ENCODE peak calls at places on chromosomes 5 and 9, in nine cellular contexts. O is transverse colon, T is IMR-90, P is epithelial cell of esophagus, J is brain microvascular endothelial cell, I is cardiac muscle cell, R is AG04449, C is colonic mucosa, V is breast epithelium. M is an unnamed sample.

GRCh38 chr5:19903611-19904010 is 84.4 kb downstream of the CDH18 start:
- DNase-seq in V (no peak), J (no peak), C (no peak), O (no peak), R (no peak), I (peak; percentile 40), T (no peak), P (peak; percentile 65), M (no peak)

GRCh38 chr5:128007939-128008338 is 75.6 kb upstream of the SLC12A2 start:
- DNase-seq in O (no peak), V (no peak), T (peak; percentile 17), C (no peak), P (no peak), J (no peak), R (no peak), I (no peak), M (peak; percentile 35)

GRCh38 chr5:157670662-157671591 is at the start of gene C5orf52:
- DNase-seq in P (peak; percentile 50), J (peak; percentile 18), I (peak; percentile 39), T (peak; percentile 14), R (no peak), C (peak; percentile 91), V (no peak), O (peak; percentile 82), M (peak; percentile 22)

GRCh38 chr9:2242778-2243395 is 227.7 kb downstream of the SMARCA2 start:
- DNase-seq in J (no peak), I (peak; percentile 46), V (no peak), T (no peak), O (no peak), C (peak; percentile 20), R (no peak), P (no peak), M (peak; percentile 36)

GRCh38 chr5:64347308-64347707 is 158.5 kb upstream of the RGS7BP start:
- DNase-seq in I (peak; percentile 2), R (no peak), V (no peak), C (no peak), J (peak; percentile 12), O (no peak), T (no peak), P (peak; percentile 21), M (peak; percentile 18)

GRCh38 chr9:19471737-19472648 is 63.2 kb downstream of the ACER2 start:
- DNase-seq in T (peak; percentile 33), J (peak; percentile 48), C (peak; percentile 40), P (peak; percentile 41), O (peak; percentile 51), I (peak; percentile 73), V (peak; percentile 29), R (no peak), M (peak; percentile 62)

GRCh38 chr9:110199643-110200042 is 8.3 kb downstream of the C9orf152 start:
- DNase-seq in O (no peak), I (no peak), T (no peak), C (peak; percentile 41), P (no peak), R (no peak), J (no peak), V (no peak), M (no peak)

GRCh38 chr5:150788974-150789373 is 10.4 kb downstream of the SMIM3 start:
- DNase-seq in R (no peak), O (no peak), P (no peak), T (no peak), J (no peak), V (no peak), C (no peak), I (no peak), M (no peak)

GRCh38 chr5:177405312-177405711 is 4.1 kb downstream of the F12 start:
- DNase-seq in R (no peak), O (no peak), P (no peak), J (no peak), V (no peak), I (no peak), T (no peak), C (no peak), M (no peak)

GRCh38 chr5:37926732-37927131 is 86.9 kb upstream of the GDNF start:
- DNase-seq in V (no peak), C (no peak), P (peak; percentile 89), R (no peak), J (no peak), T (peak; percentile 16), O (no peak), I (peak; percentile 6), M (peak; percentile 6)
- TF ChIP-seq CTCF in V (no peak), C (no peak), P (peak; percentile 41), R (no peak), J (peak; percentile 22), T (no peak), O (no peak), I (no peak), M (peak; percentile 11)

GRCh38 chr5:31415009-31415923 is 116.6 kb downstream of the DROSHA start:
- DNase-seq in V (no peak), O (no peak), J (no peak), R (no peak), T (no peak), P (no peak), C (no peak), I (no peak), M (peak; percentile 15)

GRCh38 chr5:31413030-31413812 is 118.7 kb downstream of the DROSHA start:
- DNase-seq in C (no peak), T (no peak), I (no peak), J (no peak), R (no peak), O (no peak), V (no peak), P (peak; percentile 60), M (peak; percentile 12)

GRCh38 chr5:31410089-31410488 is 121.8 kb downstream of the DROSHA start:
- DNase-seq in V (no peak), T (no peak), C (no peak), R (no peak), P (no peak), O (no peak), J (no peak), I (no peak), M (no peak)

GRCh38 chr5:31408814-31409213 is 123.1 kb downstream of the DROSHA start:
- DNase-seq in T (peak; percentile 74), R (peak; percentile 58), P (peak; percentile 97), V (peak; percentile 21), C (no peak), J (peak; percentile 75), O (no peak), I (peak; percentile 77), M (peak; percentile 57)

GRCh38 chr5:31412324-31412723 is 119.6 kb downstream of the DROSHA start:
- DNase-seq in V (no peak), C (no peak), O (no peak), T (no peak), P (no peak), J (no peak), I (peak; percentile 21), R (no peak), M (peak; percentile 61)
- H3K4me3 ChIP-seq in V (no peak overlapping the region), C (no peak overlapping the region), O (no peak overlapping the region), T (no peak overlapping the region), P (no peak overlapping the region), J (no peak overlapping the region), I (no peak overlapping the region), R (no peak overlapping the region), M (no peak overlapping the region)

GRCh38 chr9:111966851-111967250 is 70.2 kb downstream of the UGCG start:
- DNase-seq in P (peak; percentile 73), J (no peak), V (no peak), R (no peak), T (peak; percentile 46), I (peak; percentile 53), O (no peak), C (no peak), M (no peak)

GRCh38 chr9:111966324-111966723 is 69.7 kb downstream of the UGCG start:
- DNase-seq in R (no peak), P (no peak), I (no peak), O (no peak), C (no peak), T (no peak), J (no peak), V (no peak), M (no peak)

GRCh38 chr9:111963995-111964394 is 67.4 kb downstream of the UGCG start:
- DNase-seq in O (no peak), P (no peak), J (no peak), T (no peak), R (no peak), C (no peak), I (no peak), V (no peak), M (no peak)

GRCh38 chr9:111967621-111968020 is 71.0 kb downstream of the UGCG start:
- DNase-seq in O (no peak), C (no peak), I (no peak), P (no peak), V (no peak), R (no peak), J (no peak), T (no peak), M (no peak)

DNA sequence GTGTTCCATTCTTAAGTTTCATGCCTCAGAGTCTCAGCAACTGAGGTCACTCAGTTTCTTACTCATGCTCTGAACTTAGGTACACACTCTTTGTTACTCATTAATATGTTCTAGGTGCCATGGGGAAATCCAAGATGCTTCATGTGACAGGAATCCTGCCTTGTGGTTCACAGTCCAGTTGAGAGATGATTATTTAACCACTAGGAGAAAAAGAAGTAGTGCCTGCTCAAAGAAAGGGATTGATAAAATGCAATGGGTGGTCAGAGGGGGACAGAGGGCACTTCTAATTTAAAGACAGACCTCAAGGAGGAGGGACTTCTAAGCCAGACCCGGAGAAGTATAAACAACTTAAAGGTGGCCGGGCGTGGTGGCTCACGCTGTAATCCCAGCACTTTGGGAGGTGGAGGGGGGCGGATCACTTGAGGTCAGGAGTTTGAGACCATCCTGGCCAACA is 69.0 kb downstream of the UGCG start:
- DNase-seq in C (no peak), O (no peak), R (peak; percentile 95), T (peak; percentile 99), V (no peak), J (peak; percentile 98), I (peak; percentile 82), P (peak; percentile 98), M (peak; percentile 97)
- TF ChIP-seq CTCF in C (no peak), O (no peak), R (no peak), T (peak; percentile 22), V (no peak), J (no peak), I (no peak), P (peak; percentile 5), M (peak; percentile 14)

GRCh38 chr9:115210699-115211098 is 92.7 kb upstream of the TNC start:
- DNase-seq in C (no peak), V (no peak), R (no peak), O (no peak), I (no peak), T (no peak), P (no peak), J (no peak), M (peak; percentile 53)

GRCh38 chr9:115209601-115210306 is 91.8 kb upstream of the TNC start:
- DNase-seq in V (no peak), C (no peak), I (no peak), P (peak; percentile 97), R (no peak), O (no peak), T (peak; percentile 60), J (peak; percentile 50), M (peak; percentile 32)

GRCh38 chr9:115213777-115214428 is 95.9 kb upstream of the TNC start:
- DNase-seq in P (peak; percentile 99), R (peak; percentile 88), T (peak; percentile 94), O (no peak), J (peak; percentile 89), V (no peak), C (no peak), I (peak; percentile 76), M (peak; percentile 95)

GRCh38 chr9:115211413-115212204 is 93.7 kb upstream of the TNC start:
- DNase-seq in P (peak; percentile 37), O (no peak), T (peak; percentile 62), J (peak; percentile 74), V (no peak), C (no peak), R (no peak), I (peak; percentile 29), M (peak; percentile 71)

GRCh38 chr9:115212832-115213231 is 94.9 kb upstream of the TNC start:
- DNase-seq in V (no peak), P (no peak), I (no peak), R (no peak), J (no peak), T (no peak), O (no peak), C (no peak), M (no peak)
- H3K4me3 ChIP-seq in V (no peak overlapping the region), P (no peak overlapping the region), I (no peak overlapping the region), R (no peak overlapping the region), J (no peak overlapping the region), T (no peak overlapping the region), O (no peak overlapping the region), C (no peak overlapping the region), M (no peak overlapping the region)

M was measured in choroid plexus epithelial cell.